ENCODE peak calls at places on chromosomes 3 and 15, in seven cellular contexts. F is germinal center; C is putamen; S is NCI-H1694; M is Right ventricle myocardium superior; N is GM04504; I is activated CD4-positive, alpha-beta T cell treated with anti-CD3 and anti-CD28 coated beads for 4 hours. E is an unnamed sample.

GRCh38 chr3:187367561-187368103 is 553 bp upstream of the RTP4 start:
- DNase-seq in C (no peak), N (no peak), M (peak; percentile 43), F (no peak), I (no peak), S (no peak), E (no peak)

GRCh38 chr3:177282028-177282655 is 84.9 kb upstream of the TBL1XR1 start:
- DNase-seq in S (no peak), N (no peak), C (no peak), F (peak; percentile 42), I (no peak), M (no peak), E (peak; percentile 1)

GRCh38 chr15:31338879-31339557 is 12.4 kb downstream of the KLF13 start:
- DNase-seq in I (no peak), S (no peak), F (no peak), M (peak; percentile 87), C (peak; percentile 47), N (peak; percentile 62), E (no peak)

GRCh38 chr3:124860599-124860998 is 26.6 kb downstream of the ITGB5 start:
- DNase-seq in M (peak; percentile 63), F (no peak), S (no peak), N (peak; percentile 96), C (no peak), I (no peak), E (no peak)

GRCh38 chr15:53114960-53115359 is 324.8 kb upstream of the ONECUT1 start:
- DNase-seq in S (no peak), N (no peak), I (no peak), F (no peak), M (no peak), C (no peak), E (no peak)

GRCh38 chr3:192514754-192515660 is 212.3 kb downstream of the FGF12 start:
- DNase-seq in N (no peak), C (no peak), M (peak; percentile 44), S (no peak), F (peak; percentile 8), I (no peak), E (no peak)

GRCh38 chr3:151135548-151136337 is 50.3 kb downstream of the MED12L start:
- DNase-seq in S (no peak), C (no peak), I (no peak), F (no peak), N (no peak), M (no peak), E (no peak)

GRCh38 chr15:60476713-60477112 is 2.2 kb downstream of the ICE2 start:
- DNase-seq in M (no peak), I (no peak), N (no peak), F (no peak), C (no peak), S (no peak), E (no peak)

GRCh38 chr3:24137958-24138875 is 193.1 kb downstream of the NR1D2 start:
- DNase-seq in M (no peak), C (no peak), F (no peak), S (no peak), I (no peak), N (no peak), E (no peak)

GRCh38 chr15:41048397-41048796 is 67.7 kb downstream of the INO80 start:
- DNase-seq in S (no peak), F (no peak), N (no peak), C (no peak), I (no peak), M (no peak), E (no peak)

GRCh38 chr3:142645236-142645793 is 49.1 kb downstream of the PLS1 start:
- DNase-seq in N (no peak), S (no peak), M (no peak), F (no peak), C (peak; percentile 8), I (no peak), E (no peak)

GRCh38 chr3:123148772-123149171 is 53.0 kb upstream of the SEC22A start:
- DNase-seq in S (no peak), I (no peak), C (no peak), F (no peak), N (no peak), M (no peak), E (no peak)

GRCh38 chr3:131811481-131811880 is 223.3 kb downstream of the CPNE4 start:
- DNase-seq in M (no peak), F (no peak), N (no peak), C (no peak), I (no peak), S (no peak), E (no peak)